ENCODE peak calls at places on chromosomes 2 and 18, in six cellular contexts. One of them, this sample, is unnamed.

GRCh38 chr2:66538291-66538690 is 103.4 kb downstream of the MEIS1 start:
- DNase-seq in WTC11: no peak
- DNase-seq in EL: peak
- DNase-seq in activated T-cell treated with anti-CD3 and anti-CD28 coated beads, Interleukin-2, amount 50 U/mL, for 24 hours: no peak
- DNase-seq in activated CD8-positive, alpha-beta memory T cell treated with anti-CD3 and anti-CD28 coated beads for 1 hour: no peak
- DNase-seq in NCI-H1417: no peak
- DNase-seq in this sample: no peak

GRCh38 chr2:115609978-115610377 is 1167.5 kb downstream of the DPP10 start:
- DNase-seq in activated T-cell treated with anti-CD3 and anti-CD28 coated beads, Interleukin-2, amount 50 U/mL, for 24 hours: no peak
- DNase-seq in EL: no peak
- DNase-seq in WTC11: no peak
- DNase-seq in activated CD8-positive, alpha-beta memory T cell treated with anti-CD3 and anti-CD28 coated beads for 1 hour: no peak
- DNase-seq in NCI-H1417: no peak
- DNase-seq in this sample: no peak

GRCh38 chr2:69955029-69955428 is 6.4 kb downstream of the ASPRV1 start:
- DNase-seq in activated CD8-positive, alpha-beta memory T cell treated with anti-CD3 and anti-CD28 coated beads for 1 hour: no peak
- DNase-seq in NCI-H1417: no peak
- DNase-seq in WTC11: no peak
- DNase-seq in EL: no peak
- DNase-seq in activated T-cell treated with anti-CD3 and anti-CD28 coated beads, Interleukin-2, amount 50 U/mL, for 24 hours: peak
- DNase-seq in this sample: no peak

GRCh38 chr2:157015015-157015575 is 242.4 kb upstream of the GALNT5 start:
- DNase-seq in activated T-cell treated with anti-CD3 and anti-CD28 coated beads, Interleukin-2, amount 50 U/mL, for 24 hours: no peak
- DNase-seq in EL: no peak
- DNase-seq in NCI-H1417: no peak
- DNase-seq in WTC11: no peak
- DNase-seq in activated CD8-positive, alpha-beta memory T cell treated with anti-CD3 and anti-CD28 coated beads for 1 hour: no peak
- DNase-seq in this sample: no peak

GRCh38 chr2:227256605-227257004 is 68.4 kb upstream of the MFF start:
- DNase-seq in NCI-H1417: no peak
- DNase-seq in activated CD8-positive, alpha-beta memory T cell treated with anti-CD3 and anti-CD28 coated beads for 1 hour: no peak
- DNase-seq in EL: no peak
- DNase-seq in activated T-cell treated with anti-CD3 and anti-CD28 coated beads, Interleukin-2, amount 50 U/mL, for 24 hours: no peak
- DNase-seq in WTC11: no peak
- DNase-seq in this sample: no peak

GRCh38 chr2:165239230-165239629 is at the start of gene SCN2A:
- DNase-seq in NCI-H1417: peak
- DNase-seq in EL: peak
- DNase-seq in activated CD8-positive, alpha-beta memory T cell treated with anti-CD3 and anti-CD28 coated beads for 1 hour: no peak
- DNase-seq in activated T-cell treated with anti-CD3 and anti-CD28 coated beads, Interleukin-2, amount 50 U/mL, for 24 hours: no peak
- DNase-seq in WTC11: no peak
- DNase-seq in this sample: peak

GRCh38 chr2:214497489-214497888 is 86.6 kb downstream of the VWC2L start:
- DNase-seq in EL: no peak
- DNase-seq in activated CD8-positive, alpha-beta memory T cell treated with anti-CD3 and anti-CD28 coated beads for 1 hour: no peak
- DNase-seq in WTC11: no peak
- DNase-seq in NCI-H1417: no peak
- DNase-seq in activated T-cell treated with anti-CD3 and anti-CD28 coated beads, Interleukin-2, amount 50 U/mL, for 24 hours: no peak
- DNase-seq in this sample: no peak

GRCh38 chr18:48632676-48633257 is 93.9 kb downstream of the CTIF start:
- DNase-seq in activated T-cell treated with anti-CD3 and anti-CD28 coated beads, Interleukin-2, amount 50 U/mL, for 24 hours: no peak
- DNase-seq in EL: no peak
- DNase-seq in WTC11: no peak
- DNase-seq in activated CD8-positive, alpha-beta memory T cell treated with anti-CD3 and anti-CD28 coated beads for 1 hour: no peak
- DNase-seq in NCI-H1417: no peak
- DNase-seq in this sample: no peak

GRCh38 chr18:21406111-21406510 is 164.1 kb downstream of the GREB1L start:
- DNase-seq in WTC11: no peak
- DNase-seq in NCI-H1417: no peak
- DNase-seq in EL: peak
- DNase-seq in activated CD8-positive, alpha-beta memory T cell treated with anti-CD3 and anti-CD28 coated beads for 1 hour: no peak
- DNase-seq in activated T-cell treated with anti-CD3 and anti-CD28 coated beads, Interleukin-2, amount 50 U/mL, for 24 hours: no peak
- DNase-seq in this sample: no peak

GRCh38 chr2:145411493-145411892 is 891.6 kb upstream of the ZEB2 start:
- DNase-seq in WTC11: no peak
- DNase-seq in activated T-cell treated with anti-CD3 and anti-CD28 coated beads, Interleukin-2, amount 50 U/mL, for 24 hours: no peak
- DNase-seq in NCI-H1417: no peak
- DNase-seq in activated CD8-positive, alpha-beta memory T cell treated with anti-CD3 and anti-CD28 coated beads for 1 hour: no peak
- DNase-seq in EL: no peak
- DNase-seq in this sample: no peak

GRCh38 chr2:17830053-17831034 is 14.1 kb downstream of the MSGN1 start:
- DNase-seq in WTC11: peak
- DNase-seq in NCI-H1417: peak
- DNase-seq in activated CD8-positive, alpha-beta memory T cell treated with anti-CD3 and anti-CD28 coated beads for 1 hour: no peak
- DNase-seq in EL: peak
- DNase-seq in activated T-cell treated with anti-CD3 and anti-CD28 coated beads, Interleukin-2, amount 50 U/mL, for 24 hours: peak
- DNase-seq in this sample: peak

GRCh38 chr2:138446043-138446442 is 55.5 kb upstream of the SPOPL start:
- DNase-seq in activated CD8-positive, alpha-beta memory T cell treated with anti-CD3 and anti-CD28 coated beads for 1 hour: no peak
- DNase-seq in EL: no peak
- DNase-seq in WTC11: no peak
- DNase-seq in NCI-H1417: no peak
- DNase-seq in activated T-cell treated with anti-CD3 and anti-CD28 coated beads, Interleukin-2, amount 50 U/mL, for 24 hours: no peak
- DNase-seq in this sample: no peak

This sample was measured in iPS DF 6.9.